ENCODE peak calls at places on chromosomes 5 and 9, in five cellular contexts. M is GM23338, T is fibroblast of the aortic adventitia, G is dorsolateral prefrontal cortex, N is fibroblast of pulmonary artery. I is an unnamed sample.
A peak's percentile ranks its signal among the peaks of the same experiment; 100 is the strongest.

GRCh38 chr9:116154976-116155699 is 1.5 kb downstream of the PAPPA start:
- DNase-seq in M (peak; percentile 54), T (peak; percentile 83), G (no peak), N (peak; percentile 92), I (peak; percentile 86)

GRCh38 chr5:104928906-104929520 is 1366.4 kb upstream of the NUDT12 start:
- DNase-seq in M (no peak), T (no peak), G (no peak), N (no peak), I (no peak)

GRCh38 chr5:56270058-56270457 is 36.9 kb upstream of the ANKRD55 start:
- DNase-seq in M (no peak), T (no peak), G (no peak), N (no peak), I (peak; percentile 24)

GRCh38 chr5:107778651-107779050 is 107.9 kb upstream of the EFNA5 start:
- DNase-seq in M (no peak), T (no peak), G (no peak), N (no peak), I (no peak)

GRCh38 chr5:138623053-138623452 is 47.9 kb upstream of the HSPA9 start:
- DNase-seq in M (no peak), T (peak; percentile 92), G (no peak), N (peak; percentile 55), I (no peak)

GRCh38 chr9:135403733-135404450 is 75.7 kb upstream of the PPP1R26 start:
- DNase-seq in M (no peak), T (no peak), G (no peak), N (no peak), I (no peak)

GRCh38 chr5:1219768-1220100 is 5.4 kb upstream of the SLC6A18 start:
- DNase-seq in M (no peak), T (no peak), G (no peak), N (no peak), I (no peak)

GRCh38 chr9:93306081-93306480 is 122.1 kb downstream of the WNK2 start:
- DNase-seq in M (no peak), T (no peak), G (peak; percentile 6), N (no peak), I (no peak)

GRCh38 chr5:35095366-35095765 is 47.6 kb upstream of the AGXT2 start:
- DNase-seq in M (no peak), T (no peak), G (no peak), N (no peak), I (no peak)

GRCh38 chr5:150948539-150948938 is 43.8 kb upstream of the ZNF300 start:
- DNase-seq in M (no peak), T (no peak), G (no peak), N (no peak), I (no peak)

GRCh38 chr5:176726746-176727527 is 79.7 kb downstream of the TSPAN17 start:
- DNase-seq in M (no peak), T (no peak), G (no peak), N (no peak), I (no peak)

GRCh38 chr9:120386390-120387131 is 193.4 kb downstream of the CDK5RAP2 start:
- DNase-seq in M (no peak), T (peak; percentile 34), G (no peak), N (peak; percentile 72), I (no peak)

GRCh38 chr9:114896344-114896743 is 34.0 kb downstream of the TNFSF8 start:
- DNase-seq in M (no peak), T (no peak), G (no peak), N (no peak), I (no peak)

GRCh38 chr9:20550326-20550725 is 72.0 kb downstream of the MLLT3 start:
- DNase-seq in M (no peak), T (no peak), G (no peak), N (no peak), I (no peak)

GRCh38 chr5:167819406-167819805 is 472.0 kb upstream of the WWC1 start:
- DNase-seq in M (no peak), T (no peak), G (no peak), N (no peak), I (no peak)

GRCh38 chr5:134242146-134242545 is 16.3 kb upstream of the PPP2CA start:
- DNase-seq in M (no peak), T (peak; percentile 37), G (peak; percentile 74), N (peak; percentile 76), I (peak; percentile 97)

GRCh38 chr5:90518666-90519065 is 10.7 kb downstream of the LYSMD3 start:
- DNase-seq in M (no peak), T (peak; percentile 8), G (no peak), N (peak; percentile 18), I (no peak)

GRCh38 chr5:67315082-67315801 is 118.6 kb upstream of the CD180 start:
- DNase-seq in M (no peak), T (peak; percentile 58), G (peak; percentile 91), N (peak; percentile 72), I (no peak)

GRCh38 chr9:101711330-101711941 is 27.0 kb downstream of the GRIN3A start:
- DNase-seq in M (peak; percentile 82), T (no peak), G (no peak), N (no peak), I (peak; percentile 3)

GRCh38 chr9:123887837-123888236 is 42.1 kb downstream of the DENND1A start:
- DNase-seq in M (no peak), T (no peak), G (no peak), N (no peak), I (no peak)
- TF ChIP-seq CTCF in M (no peak), T (no peak), G (no peak), N (no peak), I (no peak)

GRCh38 chr5:139635606-139636206 is 12.4 kb upstream of the CXXC5 start:
- DNase-seq in M (peak; percentile 87), T (peak; percentile 99), G (no peak), N (peak; percentile 95), I (peak; percentile 98)
- TF ChIP-seq CTCF in M (peak; percentile 70), T (peak; percentile 78), G (peak; percentile 66), N (peak; percentile 76), I (peak; percentile 84)

DNA sequence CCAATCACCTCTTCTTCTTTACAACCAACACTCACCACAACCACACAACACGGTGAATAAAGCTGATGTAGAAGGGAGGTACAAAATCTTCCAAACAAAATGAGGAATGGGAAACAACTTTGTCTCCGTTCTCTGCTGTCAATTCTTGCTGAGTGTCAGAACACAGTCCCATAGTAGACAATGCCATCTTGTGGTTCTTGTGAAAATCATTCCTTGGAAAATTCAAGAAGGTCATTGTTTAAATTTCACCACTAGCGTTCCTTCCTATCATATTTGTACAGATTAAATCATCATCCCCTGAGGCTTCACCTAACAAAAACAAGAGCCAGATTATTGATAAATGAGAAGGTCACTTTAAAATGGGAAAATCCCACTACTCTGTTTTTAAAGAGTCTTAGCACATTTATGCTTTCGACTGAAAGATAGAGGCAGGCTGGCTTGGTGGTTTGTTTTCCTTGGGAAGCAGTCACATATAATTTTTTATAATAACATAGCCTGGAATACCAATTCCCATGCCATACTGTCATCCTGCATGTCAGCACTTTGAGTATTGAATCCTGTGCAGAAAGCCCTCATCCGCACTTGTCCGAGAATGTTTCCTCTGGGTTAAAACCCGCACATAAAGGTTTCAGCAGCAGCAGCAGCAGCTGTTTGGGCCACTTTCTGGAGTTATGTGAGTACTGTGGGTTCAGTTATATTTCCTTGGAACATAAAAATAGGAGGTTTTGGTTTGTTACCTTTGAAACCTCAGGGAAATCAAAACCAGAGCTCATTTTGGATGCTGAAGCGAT is 395.0 kb upstream of the SMARCA2 start:
- DNase-seq in M (peak; percentile 51), T (no peak), G (no peak), N (peak; percentile 7), I (no peak)
- TF ChIP-seq CTCF in M (peak; percentile 56), T (no peak), G (peak; percentile 57), N (no peak), I (no peak)

GRCh38 chr5:170302729-170303501 is 5.3 kb upstream of the LCP2 start:
- DNase-seq in M (no peak), T (no peak), G (no peak), N (peak; percentile 22), I (no peak)
- TF ChIP-seq CTCF in M (peak; percentile 13), T (no peak), G (no peak), N (no peak), I (no peak)